ENCODE peak calls at places on chromosomes 5 and 9, in eight cellular contexts. O is A549, N is HCT116, D is IMR-90, R is uterus, W is heart left ventricle, K is stomach, A is esophagus squamous epithelium. M is an unnamed sample.

GRCh38 chr9:6049798-6050197 is 34.4 kb upstream of the RANBP6 start:
- DNase-seq in O (no peak), N (peak; percentile 35), D (no peak), R (no peak), W (no peak), K (no peak), A (no peak), M (no peak)

GRCh38 chr9:96071245-96072124 is 196.0 kb downstream of the ERCC6L2 start:
- DNase-seq in O (peak; percentile 76), N (peak; percentile 16), D (peak; percentile 47), R (no peak), W (no peak), K (no peak), A (no peak), M (no peak)

GRCh38 chr5:103456476-103456875 is 106.1 kb downstream of the NUDT12 start:
- DNase-seq in O (no peak), N (no peak), D (no peak), R (no peak), W (no peak), K (no peak), A (no peak), M (no peak)

GRCh38 chr5:56366986-56367385 is 133.9 kb upstream of the ANKRD55 start:
- DNase-seq in O (no peak), N (no peak), D (no peak), R (no peak), W (no peak), K (no peak), A (no peak), M (no peak)

GRCh38 chr9:91943876-91944470 is 6.1 kb downstream of the ROR2 start:
- DNase-seq in O (no peak), N (no peak), D (peak; percentile 8), R (no peak), W (no peak), K (no peak), A (no peak), M (no peak)

GRCh38 chr5:13731229-13731628 is 213.3 kb downstream of the DNAH5 start:
- DNase-seq in O (no peak), N (no peak), D (no peak), R (no peak), W (no peak), K (no peak), A (no peak), M (no peak)

GRCh38 chr5:134692722-134693121 is 44.1 kb downstream of the SEC24A start:
- DNase-seq in O (no peak), N (no peak), D (no peak), R (no peak), W (no peak), K (no peak), A (no peak), M (no peak)

GRCh38 chr9:135166566-135166965 is 79.1 kb downstream of the OLFM1 start:
- DNase-seq in O (no peak), N (peak; percentile 7), D (no peak), R (no peak), W (no peak), K (no peak), A (no peak), M (no peak)

GRCh38 chr5:113569396-113569795 is 55.9 kb downstream of the YTHDC2 start:
- DNase-seq in O (no peak), N (no peak), D (no peak), R (no peak), W (no peak), K (no peak), A (no peak), M (no peak)

GRCh38 chr9:129989740-129990139 is 53.2 kb downstream of the FNBP1 start:
- DNase-seq in O (no peak), N (no peak), D (peak; percentile 28), R (no peak), W (no peak), K (no peak), A (no peak), M (no peak)

GRCh38 chr5:82129723-82130285 is 148.3 kb downstream of the RPS23 start:
- DNase-seq in O (no peak), N (no peak), D (no peak), R (no peak), W (no peak), K (no peak), A (no peak), M (no peak)

GRCh38 chr9:127557466-127557869 is 54.6 kb upstream of the STXBP1 start:
- DNase-seq in O (no peak), N (no peak), D (no peak), R (no peak), W (no peak), K (no peak), A (no peak), M (no peak)

GRCh38 chr5:170216262-170216864 is 16.4 kb upstream of the C5orf58 start:
- DNase-seq in O (peak; percentile 73), N (peak; percentile 35), D (peak; percentile 36), R (no peak), W (no peak), K (no peak), A (no peak), M (no peak)

GRCh38 chr5:139050432-139050831 is 147.7 kb downstream of the SIL1 start:
- DNase-seq in O (no peak), N (no peak), D (no peak), R (no peak), W (no peak), K (no peak), A (no peak), M (no peak)

GRCh38 chr5:139043127-139043905 is 154.9 kb downstream of the SIL1 start:
- DNase-seq in O (no peak), N (no peak), D (peak; percentile 33), R (no peak), W (no peak), K (no peak), A (no peak), M (no peak)

GRCh38 chr5:139051392-139051791 is 146.8 kb downstream of the SIL1 start:
- DNase-seq in O (no peak), N (no peak), D (no peak), R (no peak), W (no peak), K (no peak), A (no peak), M (no peak)

GRCh38 chr5:139046551-139046950 is 151.6 kb downstream of the SIL1 start:
- DNase-seq in O (no peak), N (no peak), D (peak; percentile 15), R (no peak), W (no peak), K (no peak), A (no peak), M (no peak)
- TF ChIP-seq POLR2A in O (no peak), N (no peak), D (no peak), R (no peak), W (no peak), K (no peak), A (no peak), M (no peak)

GRCh38 chr9:101528015-101528414 is 5.6 kb upstream of the RNF20 start:
- DNase-seq in O (no peak), N (no peak), D (no peak), R (no peak), W (no peak), K (no peak), A (no peak), M (no peak)

GRCh38 chr9:101536938-101537337 is 3.3 kb downstream of the RNF20 start:
- DNase-seq in O (no peak), N (no peak), D (peak; percentile 51), R (no peak), W (no peak), K (no peak), A (no peak), M (no peak)

GRCh38 chr9:101530076-101530711 is 3.5 kb upstream of the RNF20 start:
- DNase-seq in O (peak; percentile 69), N (peak; percentile 75), D (peak; percentile 82), R (peak; percentile 57), W (peak; percentile 48), K (peak; percentile 71), A (no peak), M (peak; percentile 23)

GRCh38 chr9:101536351-101536750 is 2.7 kb downstream of the RNF20 start:
- DNase-seq in O (no peak), N (no peak), D (peak; percentile 48), R (no peak), W (no peak), K (no peak), A (no peak), M (no peak)

DNA sequence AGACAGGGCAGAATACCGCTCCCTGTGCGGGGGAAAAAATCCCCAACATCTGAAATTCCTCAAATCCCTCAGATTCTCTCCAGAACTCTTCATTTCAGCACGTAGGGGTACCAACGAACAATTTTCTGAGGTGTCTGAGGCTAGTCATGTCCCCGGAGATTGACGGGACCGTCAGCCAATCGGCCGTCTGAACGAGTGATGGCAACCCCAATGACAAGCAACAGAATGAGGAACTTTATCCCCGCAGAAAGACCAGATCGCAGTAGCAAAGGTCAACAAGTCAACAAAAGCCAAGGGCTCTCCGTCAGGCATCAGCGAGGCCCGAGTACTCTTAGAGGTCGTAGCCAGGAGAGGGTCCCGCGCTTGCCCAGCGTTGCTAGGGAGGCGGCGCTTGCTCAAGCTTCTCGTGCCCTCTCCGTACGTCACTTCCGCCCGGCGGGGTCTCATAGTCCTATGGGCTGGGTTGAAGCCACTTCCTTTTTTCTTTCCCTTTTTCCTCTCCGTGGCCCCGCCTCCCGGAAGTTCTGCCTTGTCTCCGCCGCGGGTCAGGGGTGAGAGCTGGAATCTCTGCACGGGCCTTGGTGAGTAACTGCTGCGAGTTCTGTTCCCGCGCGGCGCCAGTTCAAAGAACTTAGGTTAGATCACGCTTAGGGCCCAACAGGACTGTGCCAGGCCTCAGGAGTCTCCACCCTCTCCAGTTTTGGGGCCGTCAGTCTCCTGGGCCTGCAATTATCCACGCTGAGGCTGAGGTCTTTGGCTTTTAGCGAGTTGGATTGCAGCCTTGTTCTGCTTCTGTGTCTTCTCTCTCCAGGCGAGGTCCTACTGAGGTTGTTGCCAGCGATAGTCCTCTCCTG is at the start of gene RNF20:
- DNase-seq in O (peak; percentile 96), N (peak; percentile 98), D (peak; percentile 98), R (peak; percentile 98), W (peak; percentile 100), K (peak; percentile 100), A (peak; percentile 98), M (peak; percentile 99)
- TF ChIP-seq POLR2A in O (peak; percentile 53), N (peak; percentile 29), D (no peak), R (peak; percentile 20), W (peak; percentile 47), K (no peak), A (peak; percentile 37), M (peak; percentile 27)

DNA sequence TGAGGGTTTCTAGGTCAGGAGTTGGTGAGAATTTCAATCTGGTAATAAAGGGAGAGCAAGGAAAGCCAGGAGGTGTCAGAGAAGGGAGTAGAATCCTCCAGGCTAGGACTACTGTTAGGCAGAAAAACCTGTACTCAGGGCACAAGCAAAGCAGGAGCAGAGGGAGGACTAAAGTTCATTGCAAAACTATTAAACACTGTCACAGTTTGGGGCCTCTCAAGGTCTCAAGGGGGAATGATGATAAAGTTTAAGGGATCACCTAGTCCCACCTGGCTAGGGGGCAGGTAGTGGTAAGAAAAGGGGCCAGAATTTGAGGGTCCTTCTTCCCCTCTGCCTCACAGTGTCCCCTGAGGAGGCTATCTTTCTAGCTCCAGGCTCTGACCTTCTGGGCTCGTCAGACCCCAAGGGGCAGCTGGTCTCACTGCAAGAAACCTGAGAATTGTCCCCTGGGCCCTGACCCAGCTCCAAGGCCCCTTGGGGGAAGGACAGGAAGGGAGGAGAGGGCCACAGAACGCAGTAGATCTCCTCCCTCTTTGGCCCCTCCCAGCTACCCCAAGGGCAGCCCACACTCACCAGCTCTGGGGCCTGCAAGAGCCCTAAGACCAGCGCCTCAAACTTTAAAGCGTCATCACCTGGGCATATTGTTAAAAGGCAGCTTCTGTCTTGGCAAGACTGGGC is 984 bp downstream of the CCDC69 start:
- DNase-seq in O (no peak), N (no peak), D (no peak), R (peak; percentile 33), W (peak; percentile 72), K (no peak), A (no peak), M (no peak)
- TF ChIP-seq POLR2A in O (no peak), N (no peak), D (no peak), R (no peak), W (no peak), K (no peak), A (peak; percentile 51), M (no peak)

GRCh38 chr5:38845555-38846378 is at the start of gene OSMR:
- DNase-seq in O (peak; percentile 95), N (peak; percentile 78), D (peak; percentile 98), R (peak; percentile 97), W (peak; percentile 95), K (peak; percentile 79), A (peak; percentile 35), M (peak; percentile 79)
- TF ChIP-seq POLR2A in O (peak; percentile 68), N (peak; percentile 16), D (peak; percentile 91), R (peak; percentile 76), W (peak; percentile 53), K (no peak), A (peak; percentile 86), M (peak; percentile 73)

M was measured in gastrocnemius medialis.